ENCODE peak calls at places on chromosomes 5 and 9, in seven cellular contexts. One of them, this sample, is unnamed.

GRCh38 chr5:56259002-56259511 is 25.9 kb upstream of the ANKRD55 start:
- DNase-seq in HTR-8/SVneo: peak; percentile 40
- DNase-seq in GM12864: no peak
- DNase-seq in kidney glomerular epithelial cell: peak; percentile 93
- DNase-seq in left cardiac atrium: no peak
- DNase-seq in posterior cingulate gyrus: no peak
- DNase-seq in brain microvascular endothelial cell: peak; percentile 90
- DNase-seq in this sample: no peak

GRCh38 chr9:22683393-22684075 is 236.9 kb downstream of the DMRTA1 start:
- DNase-seq in HTR-8/SVneo: peak; percentile 10
- DNase-seq in GM12864: no peak
- DNase-seq in kidney glomerular epithelial cell: peak; percentile 69
- DNase-seq in left cardiac atrium: no peak
- DNase-seq in posterior cingulate gyrus: no peak
- DNase-seq in brain microvascular endothelial cell: peak; percentile 8
- DNase-seq in this sample: no peak

GRCh38 chr9:105413486-105414068 is 34.3 kb upstream of the FSD1L start:
- DNase-seq in HTR-8/SVneo: peak; percentile 35
- DNase-seq in GM12864: no peak
- DNase-seq in kidney glomerular epithelial cell: peak; percentile 5
- DNase-seq in left cardiac atrium: no peak
- DNase-seq in posterior cingulate gyrus: no peak
- DNase-seq in brain microvascular endothelial cell: peak; percentile 28
- DNase-seq in this sample: peak; percentile 37

GRCh38 chr9:136854113-136854841 is 2.1 kb downstream of the MAMDC4 start:
- DNase-seq in HTR-8/SVneo: no peak
- DNase-seq in GM12864: no peak
- DNase-seq in kidney glomerular epithelial cell: no peak
- DNase-seq in left cardiac atrium: peak; percentile 26
- DNase-seq in posterior cingulate gyrus: no peak
- DNase-seq in brain microvascular endothelial cell: no peak
- DNase-seq in this sample: no peak

GRCh38 chr9:6715755-6716643 is 41.8 kb upstream of the KDM4C start:
- DNase-seq in HTR-8/SVneo: no peak
- DNase-seq in GM12864: peak; percentile 85
- DNase-seq in kidney glomerular epithelial cell: no peak
- DNase-seq in left cardiac atrium: peak; percentile 79
- DNase-seq in posterior cingulate gyrus: peak; percentile 55
- DNase-seq in brain microvascular endothelial cell: peak; percentile 4
- DNase-seq in this sample: peak; percentile 81

GRCh38 chr9:10999646-11000045 is 386.8 kb upstream of the PTPRD start:
- DNase-seq in HTR-8/SVneo: no peak
- DNase-seq in GM12864: no peak
- DNase-seq in kidney glomerular epithelial cell: no peak
- DNase-seq in left cardiac atrium: no peak
- DNase-seq in posterior cingulate gyrus: no peak
- DNase-seq in brain microvascular endothelial cell: no peak
- DNase-seq in this sample: no peak

GRCh38 chr5:19496056-19496455 is 491.9 kb downstream of the CDH18 start:
- DNase-seq in HTR-8/SVneo: no peak
- DNase-seq in GM12864: no peak
- DNase-seq in kidney glomerular epithelial cell: no peak
- DNase-seq in left cardiac atrium: no peak
- DNase-seq in posterior cingulate gyrus: no peak
- DNase-seq in brain microvascular endothelial cell: no peak
- DNase-seq in this sample: no peak

GRCh38 chr9:17462869-17463464 is 115.9 kb upstream of the SH3GL2 start:
- DNase-seq in HTR-8/SVneo: peak; percentile 6
- DNase-seq in GM12864: peak; percentile 15
- DNase-seq in kidney glomerular epithelial cell: peak; percentile 70
- DNase-seq in left cardiac atrium: no peak
- DNase-seq in posterior cingulate gyrus: peak; percentile 8
- DNase-seq in brain microvascular endothelial cell: peak; percentile 45
- DNase-seq in this sample: peak; percentile 48

GRCh38 chr5:172564187-172564586 is 76.9 kb upstream of the NEURL1B start:
- DNase-seq in HTR-8/SVneo: no peak
- DNase-seq in GM12864: no peak
- DNase-seq in kidney glomerular epithelial cell: no peak
- DNase-seq in left cardiac atrium: no peak
- DNase-seq in posterior cingulate gyrus: no peak
- DNase-seq in brain microvascular endothelial cell: no peak
- DNase-seq in this sample: peak; percentile 85

This sample was measured in NCI-H2171 treated with DMSO at 0.1 percent for 48 hours.